ENCODE peak calls at places on chromosomes 16 and 17, in five cellular contexts. I is stimulated activated naive CD8-positive, alpha-beta T cell treated with anti-CD3 and anti-CD28 coated beads, Interleukin-15, Interleukin-2, amounts not matched to agents 100 U/mL and 50 U/mL, for 24 hours; E is activated naive CD8-positive, alpha-beta T cell treated with anti-CD3 and anti-CD28 coated beads, Interleukin-2, amount 10 ng/mL, durations not matched to agents 7 days and 5 days; X is activated naive CD4-positive, alpha-beta T cell treated with anti-CD3 and anti-CD28 coated beads, Interleukin-2, amount 50 U/mL, for 72 hours; R is pancreas. U is an unnamed sample.

GRCh38 chr17:39679521-39680192 is 8.2 kb downstream of the PGAP3 start:
- ATAC-seq in I (peak; percentile 60), E (peak; percentile 68), X (peak; percentile 73), R (no peak), U (peak; percentile 76)

GRCh38 chr17:78471635-78472034 is 93.2 kb downstream of the PGS1 start:
- ATAC-seq in I (peak; percentile 26), E (no peak), X (no peak), R (no peak), U (no peak)

GRCh38 chr16:1941162-1941923 is 1.7 kb downstream of the MSRB1 start:
- ATAC-seq in I (no peak), E (no peak), X (no peak), R (peak; percentile 40), U (no peak)

GRCh38 chr17:29451338-29451737 is 61.2 kb downstream of the TAOK1 start:
- ATAC-seq in I (no peak), E (no peak), X (no peak), R (no peak), U (no peak)

GRCh38 chr16:68385371-68385770 is 62.9 kb downstream of the SMPD3 start:
- ATAC-seq in I (no peak), E (no peak), X (no peak), R (no peak), U (no peak)

GRCh38 chr17:10349403-10349802 is 23.4 kb downstream of the MYH13 start:
- ATAC-seq in I (no peak), E (no peak), X (no peak), R (no peak), U (no peak)

GRCh38 chr16:9258423-9259051 is 167.1 kb downstream of the HAPSTR1 start:
- ATAC-seq in I (no peak), E (no peak), X (no peak), R (peak; percentile 46), U (no peak)

GRCh38 chr17:48542956-48543853 is 1.7 kb downstream of the HOXB2 start:
- ATAC-seq in I (peak; percentile 58), E (peak; percentile 62), X (peak; percentile 49), R (peak; percentile 46), U (peak; percentile 56)

GRCh38 chr16:57367111-57367752 is 5.1 kb upstream of the CX3CL1 start:
- ATAC-seq in I (no peak), E (no peak), X (no peak), R (peak; percentile 72), U (no peak)

GRCh38 chr16:89200124-89200849 is at the start of gene SLC22A31:
- ATAC-seq in I (no peak), E (no peak), X (no peak), R (no peak), U (no peak)

GRCh38 chr17:35298639-35299038 is 55.8 kb downstream of the SLFN5 start:
- ATAC-seq in I (no peak), E (no peak), X (no peak), R (peak; percentile 40), U (no peak)

GRCh38 chr17:38441429-38442061 is 13.3 kb downstream of the ARHGAP23 start:
- ATAC-seq in I (no peak), E (no peak), X (no peak), R (no peak), U (no peak)

GRCh38 chr17:20203021-20203420 is 193.9 kb downstream of the SPECC1 start:
- ATAC-seq in I (no peak), E (no peak), X (no peak), R (no peak), U (no peak)

GRCh38 chr16:17556276-17557052 is 85.7 kb upstream of the XYLT1 start:
- ATAC-seq in I (peak; percentile 64), E (no peak), X (peak; percentile 33), R (no peak), U (peak; percentile 28)

GRCh38 chr16:72241930-72242329 is 70.0 kb upstream of the PMFBP1 start:
- ATAC-seq in I (peak; percentile 49), E (peak; percentile 45), X (no peak), R (peak; percentile 97), U (no peak)

GRCh38 chr17:57341611-57342010 is 85.3 kb downstream of the MSI2 start:
- ATAC-seq in I (no peak), E (no peak), X (no peak), R (no peak), U (no peak)

GRCh38 chr16:75011634-75012307 is 12.9 kb downstream of the ZNRF1 start:
- ATAC-seq in I (peak; percentile 97), E (no peak), X (peak; percentile 92), R (peak; percentile 87), U (peak; percentile 91)

GRCh38 chr17:63117431-63117830 is 151.4 kb downstream of the TANC2 start:
- ATAC-seq in I (no peak), E (no peak), X (no peak), R (peak; percentile 63), U (no peak)

GRCh38 chr17:70295732-70296131 is 126.4 kb downstream of the KCNJ2 start:
- ATAC-seq in I (no peak), E (no peak), X (no peak), R (peak; percentile 40), U (no peak)

GRCh38 chr17:62704381-62704971 is 77.0 kb downstream of the MRC2 start:
- ATAC-seq in I (no peak), E (no peak), X (no peak), R (peak; percentile 24), U (no peak)

GRCh38 chr16:61382435-61382834 is 653.8 kb downstream of the CDH8 start:
- ATAC-seq in I (no peak), E (no peak), X (no peak), R (no peak), U (no peak)

GRCh38 chr17:28972437-28972836 is 21.1 kb upstream of the PHF12 start:
- ATAC-seq in I (no peak), E (no peak), X (no peak), R (no peak), U (no peak)

GRCh38 chr16:89565256-89565505 is 4.7 kb downstream of the RPL13 start:
- ATAC-seq in I (peak; percentile 5), E (no peak), X (no peak), R (no peak), U (no peak)

GRCh38 chr16:5502467-5502869 is 404.9 kb upstream of the EEF2KMT start:
- ATAC-seq in I (no peak), E (no peak), X (no peak), R (no peak), U (no peak)

GRCh38 chr16:55576369-55576768 is 9.9 kb downstream of the CAPNS2 start:
- ATAC-seq in I (no peak), E (no peak), X (no peak), R (no peak), U (no peak)